ENCODE peak calls at places on chromosomes 11 and 22, in five cellular contexts. S is mesenchymal stem cell, Y is neuronal stem cell, C is H1, B is trophoblast cell. K is an unnamed sample.

GRCh38 chr11:1478544-1478943 is 8.0 kb downstream of the MOB2 start:
- DNase-seq in S (no peak), Y (no peak), C (no peak), B (no peak), K (no peak)

GRCh38 chr11:21969841-21970240 is 223.0 kb upstream of the ANO5 start:
- DNase-seq in S (no peak), Y (no peak), C (no peak), B (no peak), K (no peak)

GRCh38 chr11:116062129-116062525 is 557.9 kb upstream of the CADM1 start:
- DNase-seq in S (no peak), Y (no peak), C (no peak), B (no peak), K (no peak)

GRCh38 chr11:91209751-91210150 is 986.9 kb upstream of the CHORDC1 start:
- DNase-seq in S (no peak), Y (no peak), C (no peak), B (peak; percentile 38), K (no peak)

GRCh38 chr11:17923213-17923612 is 89.6 kb downstream of the SERGEF start:
- DNase-seq in S (no peak), Y (no peak), C (no peak), B (peak; percentile 33), K (no peak)

GRCh38 chr11:82268627-82269026 is 465.0 kb downstream of the FAM181B start:
- DNase-seq in S (no peak), Y (no peak), C (no peak), B (no peak), K (no peak)

GRCh38 chr11:73344191-73344607 is 32.0 kb upstream of the RELT start:
- DNase-seq in S (no peak), Y (no peak), C (no peak), B (no peak), K (no peak)

GRCh38 chr11:66844496-66845142 is 1.4 kb downstream of the RCE1 start:
- DNase-seq in S (no peak), Y (no peak), C (no peak), B (no peak), K (no peak)

GRCh38 chr11:57700425-57700824 is 11.6 kb downstream of the MED19 start:
- DNase-seq in S (no peak), Y (no peak), C (no peak), B (no peak), K (no peak)

GRCh38 chr11:67666303-67666645 is 8.1 kb downstream of the ALDH3B2 start:
- DNase-seq in S (no peak), Y (no peak), C (no peak), B (no peak), K (no peak)

GRCh38 chr11:82683029-82683428 is 50.6 kb downstream of the FAM181B start:
- DNase-seq in S (no peak), Y (no peak), C (no peak), B (peak; percentile 23), K (peak; percentile 81)

GRCh38 chr11:122140535-122140934 is 24.5 kb upstream of the BLID start:
- DNase-seq in S (peak; percentile 52), Y (no peak), C (no peak), B (peak; percentile 37), K (no peak)

GRCh38 chr11:9273430-9274336 is 8.5 kb upstream of the DENND5A start:
- DNase-seq in S (peak; percentile 89), Y (no peak), C (no peak), B (peak; percentile 63), K (peak; percentile 6)

GRCh38 chr11:61955031-61955415 is 4.9 kb downstream of the BEST1 start:
- DNase-seq in S (peak; percentile 95), Y (peak; percentile 20), C (no peak), B (peak; percentile 49), K (peak; percentile 80)

GRCh38 chr11:119843760-119844330 is 114.8 kb upstream of the NECTIN1 start:
- DNase-seq in S (no peak), Y (no peak), C (no peak), B (peak; percentile 13), K (no peak)

GRCh38 chr11:3626250-3626960 is 15.4 kb downstream of the ART5 start:
- DNase-seq in S (no peak), Y (no peak), C (peak; percentile 61), B (peak; percentile 10), K (peak; percentile 57)

GRCh38 chr11:3622521-3622920 is 19.3 kb downstream of the ART5 start:
- DNase-seq in S (no peak), Y (no peak), C (no peak), B (no peak), K (no peak)

GRCh38 chr11:3631331-3631730 is 10.5 kb downstream of the ART5 start:
- DNase-seq in S (no peak), Y (no peak), C (no peak), B (no peak), K (no peak)

GRCh38 chr11:3623126-3623525 is 18.7 kb downstream of the ART5 start:
- DNase-seq in S (no peak), Y (no peak), C (no peak), B (no peak), K (no peak)

DNA sequence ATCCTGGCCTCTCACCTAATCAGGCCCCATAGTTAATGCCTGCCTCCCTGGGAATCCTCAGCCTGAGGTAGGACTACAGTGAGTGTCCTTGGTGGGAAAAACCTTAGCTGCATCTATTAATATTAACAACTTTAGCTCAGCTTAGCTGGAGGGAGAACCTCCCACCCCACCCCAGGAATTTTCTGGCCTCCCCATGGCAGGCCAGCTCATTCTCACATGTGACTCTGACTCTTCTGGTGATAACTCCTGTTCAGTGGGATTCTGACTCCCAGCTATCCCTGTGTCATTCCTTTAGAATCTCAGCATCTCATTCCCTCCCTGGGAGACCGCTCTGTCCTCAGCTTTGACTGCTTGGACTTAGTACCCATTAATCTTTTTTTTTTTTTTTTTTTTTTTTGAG is 14.5 kb downstream of the ART5 start:
- DNase-seq in S (peak; percentile 81), Y (no peak), C (no peak), B (no peak), K (no peak)
- H2BK12ac ChIP-seq in S (no peak overlapping the region), Y (no peak overlapping the region), C (no peak overlapping the region), B (no peak overlapping the region), K (no peak overlapping the region)

GRCh38 chr11:114439229-114440120 is at the start of gene REXO2:
- DNase-seq in S (peak; percentile 94), Y (peak; percentile 78), C (peak; percentile 90), B (peak; percentile 98), K (peak; percentile 95)

GRCh38 chr11:114441921-114442320 is 2.7 kb downstream of the REXO2 start:
- DNase-seq in S (no peak), Y (no peak), C (no peak), B (no peak), K (no peak)

GRCh38 chr11:114440971-114441810 is 1.9 kb downstream of the REXO2 start:
- DNase-seq in S (peak; percentile 47), Y (no peak), C (no peak), B (no peak), K (no peak)

GRCh38 chr11:114438303-114438702 is 964 bp upstream of the REXO2 start:
- DNase-seq in S (peak; percentile 15), Y (no peak), C (no peak), B (peak; percentile 92), K (peak; percentile 39)

DNA sequence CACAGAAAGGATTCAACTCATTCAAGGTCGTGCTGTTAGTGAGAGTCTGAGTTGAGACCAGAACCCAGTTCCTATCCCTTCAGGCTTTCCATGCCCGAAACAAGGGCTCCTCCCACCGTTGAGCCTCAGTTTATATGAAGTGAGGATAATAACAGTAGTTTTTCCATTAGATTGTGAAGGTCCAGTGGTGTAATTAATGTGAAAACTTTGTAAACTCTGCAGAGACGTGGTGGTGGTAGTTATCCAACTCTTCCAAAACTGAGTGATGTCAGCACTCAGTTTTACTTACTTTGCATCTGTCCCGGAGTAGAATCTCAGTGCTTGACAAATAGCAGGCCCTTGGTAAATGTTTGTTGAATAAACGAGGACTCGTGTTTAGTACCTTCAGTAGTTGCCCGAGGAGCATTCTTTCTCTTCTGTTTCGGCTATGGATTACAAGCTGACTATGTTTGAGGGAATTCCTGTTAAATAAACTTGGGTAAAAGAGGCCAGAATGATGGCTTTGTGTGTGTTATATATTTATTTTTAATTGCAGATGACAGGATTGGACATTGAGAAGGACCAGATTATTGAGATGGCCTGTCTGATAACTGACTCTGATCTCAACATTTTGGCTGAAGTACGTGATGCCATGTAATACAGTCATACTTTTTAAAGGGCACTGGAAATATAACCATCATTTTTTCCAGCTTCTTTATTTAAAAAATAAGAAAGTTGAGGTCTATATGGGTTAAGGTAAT is 1.0 kb downstream of the REXO2 start:
- DNase-seq in S (peak; percentile 85), Y (no peak), C (no peak), B (peak; percentile 42), K (no peak)
- H2BK12ac ChIP-seq in S (no peak overlapping the region), Y (no peak overlapping the region), C (no peak overlapping the region), B (peak overlapping the region; percentile 66), K (no peak overlapping the region)

GRCh38 chr11:126081915-126082250 is 19.2 kb upstream of the CDON start:
- DNase-seq in S (no peak), Y (no peak), C (no peak), B (no peak), K (no peak)

GRCh38 chr11:126080206-126080941 is 17.7 kb upstream of the CDON start:
- DNase-seq in S (no peak), Y (no peak), C (no peak), B (no peak), K (no peak)

GRCh38 chr11:126082251-126083109 is 19.8 kb upstream of the CDON start:
- DNase-seq in S (no peak), Y (no peak), C (peak; percentile 74), B (no peak), K (peak; percentile 66)

GRCh38 chr11:126076641-126077040 is 14.0 kb upstream of the CDON start:
- DNase-seq in S (no peak), Y (no peak), C (no peak), B (no peak), K (no peak)

DNA sequence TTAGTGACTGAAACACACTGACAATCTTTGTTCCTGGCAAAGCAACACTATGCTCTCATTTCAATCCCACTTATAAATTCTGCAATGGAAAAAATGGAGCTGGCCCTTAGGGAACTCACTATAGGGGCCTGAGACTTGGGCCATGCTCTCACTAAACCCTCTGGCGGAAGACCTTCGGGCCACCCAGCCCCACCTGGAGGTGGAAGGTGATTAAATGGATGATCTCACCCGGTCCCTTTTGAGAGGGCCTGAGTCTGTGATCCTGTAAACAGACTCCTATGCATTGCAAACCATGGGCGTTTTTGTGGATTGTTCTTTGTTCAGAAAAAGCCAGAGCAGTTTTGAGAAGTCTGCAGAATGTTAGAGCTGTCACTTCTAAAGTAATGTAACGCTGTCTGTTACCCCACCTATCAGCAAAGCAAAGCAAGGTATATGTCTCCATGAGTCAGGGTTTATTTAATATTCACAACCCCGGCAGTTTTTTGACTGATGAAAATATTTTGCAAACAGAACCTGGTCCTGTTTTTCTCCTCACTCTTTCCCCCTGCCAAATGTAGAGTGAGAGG is 17.1 kb upstream of the CDON start:
- DNase-seq in S (no peak), Y (no peak), C (no peak), B (no peak), K (peak; percentile 78)
- H2BK12ac ChIP-seq in S (no peak overlapping the region), Y (no peak overlapping the region), C (peak overlapping the region; percentile 97), B (peak overlapping the region; percentile 79), K (no peak overlapping the region)

GRCh38 chr22:21959274-21960074 is 6.8 kb upstream of the PPM1F start:
- DNase-seq in S (no peak), Y (no peak), C (no peak), B (no peak), K (no peak)

GRCh38 chr22:21961127-21961867 is 8.6 kb upstream of the PPM1F start:
- DNase-seq in S (no peak), Y (no peak), C (no peak), B (no peak), K (no peak)

GRCh38 chr22:21961886-21962654 is 9.4 kb upstream of the PPM1F start:
- DNase-seq in S (peak; percentile 22), Y (no peak), C (no peak), B (no peak), K (no peak)

GRCh38 chr22:21960200-21961126 is 7.8 kb upstream of the PPM1F start:
- DNase-seq in S (no peak), Y (no peak), C (no peak), B (no peak), K (no peak)

GRCh38 chr22:21958360-21959273 is 6.0 kb upstream of the PPM1F start:
- DNase-seq in S (no peak), Y (no peak), C (no peak), B (no peak), K (no peak)
- H2BK12ac ChIP-seq in S (no peak overlapping the region), Y (no peak overlapping the region), C (no peak overlapping the region), B (no peak overlapping the region), K (no peak overlapping the region)